ENCODE peak calls at places on chromosomes 4 and X, in four cellular contexts. One of them, this sample, is unnamed.

GRCh38 chrX:34338046-34338445 is 205.9 kb upstream of the FAM47A start:
- DNase-seq in EH: no peak
- DNase-seq in CD4-positive, alpha-beta memory T cell: no peak
- DNase-seq in stimulated activated CD4-positive, alpha-beta T cell treated with anti-CD3 and anti-CD28 coated beads, Interleukin-12 subunit alpha, Interleukin-12 subunit beta, amount 100 ng/mL, for 24 hours: no peak
- DNase-seq in this sample: no peak

GRCh38 chr4:139834210-139834609 is 168.6 kb downstream of the MGST2 start:
- DNase-seq in CD4-positive, alpha-beta memory T cell: no peak
- DNase-seq in stimulated activated CD4-positive, alpha-beta T cell treated with anti-CD3 and anti-CD28 coated beads, Interleukin-12 subunit alpha, Interleukin-12 subunit beta, amount 100 ng/mL, for 24 hours: no peak
- DNase-seq in EH: no peak
- DNase-seq in this sample: no peak

GRCh38 chrX:140572724-140573123 is 67.9 kb upstream of the SOX3 start:
- DNase-seq in CD4-positive, alpha-beta memory T cell: no peak
- DNase-seq in EH: peak
- DNase-seq in stimulated activated CD4-positive, alpha-beta T cell treated with anti-CD3 and anti-CD28 coated beads, Interleukin-12 subunit alpha, Interleukin-12 subunit beta, amount 100 ng/mL, for 24 hours: no peak
- DNase-seq in this sample: peak

GRCh38 chr4:110550260-110550659 is 72.6 kb downstream of the PITX2 start:
- DNase-seq in stimulated activated CD4-positive, alpha-beta T cell treated with anti-CD3 and anti-CD28 coated beads, Interleukin-12 subunit alpha, Interleukin-12 subunit beta, amount 100 ng/mL, for 24 hours: no peak
- DNase-seq in EH: peak
- DNase-seq in CD4-positive, alpha-beta memory T cell: no peak
- DNase-seq in this sample: no peak

GRCh38 chr4:123600921-123601904 is 204.6 kb downstream of the SPRY1 start:
- DNase-seq in stimulated activated CD4-positive, alpha-beta T cell treated with anti-CD3 and anti-CD28 coated beads, Interleukin-12 subunit alpha, Interleukin-12 subunit beta, amount 100 ng/mL, for 24 hours: no peak
- DNase-seq in CD4-positive, alpha-beta memory T cell: no peak
- DNase-seq in EH: no peak
- DNase-seq in this sample: no peak

GRCh38 chrX:107579956-107580355 is 48.4 kb upstream of the PRPS1 start:
- DNase-seq in stimulated activated CD4-positive, alpha-beta T cell treated with anti-CD3 and anti-CD28 coated beads, Interleukin-12 subunit alpha, Interleukin-12 subunit beta, amount 100 ng/mL, for 24 hours: no peak
- DNase-seq in CD4-positive, alpha-beta memory T cell: no peak
- DNase-seq in EH: peak
- DNase-seq in this sample: no peak

GRCh38 chrX:43446752-43447151 is 209.3 kb upstream of the MAOA start:
- DNase-seq in CD4-positive, alpha-beta memory T cell: no peak
- DNase-seq in EH: no peak
- DNase-seq in stimulated activated CD4-positive, alpha-beta T cell treated with anti-CD3 and anti-CD28 coated beads, Interleukin-12 subunit alpha, Interleukin-12 subunit beta, amount 100 ng/mL, for 24 hours: no peak
- DNase-seq in this sample: no peak

GRCh38 chr4:108048997-108049396 is 59.3 kb downstream of the HADH start:
- DNase-seq in EH: no peak
- DNase-seq in CD4-positive, alpha-beta memory T cell: no peak
- DNase-seq in stimulated activated CD4-positive, alpha-beta T cell treated with anti-CD3 and anti-CD28 coated beads, Interleukin-12 subunit alpha, Interleukin-12 subunit beta, amount 100 ng/mL, for 24 hours: no peak
- DNase-seq in this sample: no peak

GRCh38 chr4:161522031-161522430 is 641.8 kb downstream of the FSTL5 start:
- DNase-seq in stimulated activated CD4-positive, alpha-beta T cell treated with anti-CD3 and anti-CD28 coated beads, Interleukin-12 subunit alpha, Interleukin-12 subunit beta, amount 100 ng/mL, for 24 hours: no peak
- DNase-seq in CD4-positive, alpha-beta memory T cell: no peak
- DNase-seq in EH: no peak
- DNase-seq in this sample: no peak

GRCh38 chrX:112819013-112819635 is 21.5 kb downstream of the AMOT start:
- DNase-seq in EH: peak
- DNase-seq in stimulated activated CD4-positive, alpha-beta T cell treated with anti-CD3 and anti-CD28 coated beads, Interleukin-12 subunit alpha, Interleukin-12 subunit beta, amount 100 ng/mL, for 24 hours: no peak
- DNase-seq in CD4-positive, alpha-beta memory T cell: no peak
- DNase-seq in this sample: no peak

GRCh38 chr4:73912191-73912590 is 43.0 kb downstream of the CXCL1 start:
- DNase-seq in CD4-positive, alpha-beta memory T cell: no peak
- DNase-seq in stimulated activated CD4-positive, alpha-beta T cell treated with anti-CD3 and anti-CD28 coated beads, Interleukin-12 subunit alpha, Interleukin-12 subunit beta, amount 100 ng/mL, for 24 hours: no peak
- DNase-seq in EH: peak
- DNase-seq in this sample: no peak

GRCh38 chrX:136055651-136056221 is 70.5 kb downstream of the SLC9A6 start:
- DNase-seq in EH: peak
- DNase-seq in stimulated activated CD4-positive, alpha-beta T cell treated with anti-CD3 and anti-CD28 coated beads, Interleukin-12 subunit alpha, Interleukin-12 subunit beta, amount 100 ng/mL, for 24 hours: no peak
- DNase-seq in CD4-positive, alpha-beta memory T cell: no peak
- DNase-seq in this sample: no peak

GRCh38 chrX:19682712-19683331 is 167.5 kb upstream of the MAP3K15 start:
- DNase-seq in CD4-positive, alpha-beta memory T cell: peak
- DNase-seq in EH: peak
- DNase-seq in stimulated activated CD4-positive, alpha-beta T cell treated with anti-CD3 and anti-CD28 coated beads, Interleukin-12 subunit alpha, Interleukin-12 subunit beta, amount 100 ng/mL, for 24 hours: peak
- DNase-seq in this sample: peak

GRCh38 chrX:37825225-37825842 is 22.0 kb downstream of the DYNLT3 start:
- DNase-seq in CD4-positive, alpha-beta memory T cell: peak
- DNase-seq in stimulated activated CD4-positive, alpha-beta T cell treated with anti-CD3 and anti-CD28 coated beads, Interleukin-12 subunit alpha, Interleukin-12 subunit beta, amount 100 ng/mL, for 24 hours: peak
- DNase-seq in EH: peak
- DNase-seq in this sample: peak

GRCh38 chrX:34132028-34132427 is at the start of gene FAM47A:
- DNase-seq in EH: no peak
- DNase-seq in stimulated activated CD4-positive, alpha-beta T cell treated with anti-CD3 and anti-CD28 coated beads, Interleukin-12 subunit alpha, Interleukin-12 subunit beta, amount 100 ng/mL, for 24 hours: no peak
- DNase-seq in CD4-positive, alpha-beta memory T cell: no peak
- DNase-seq in this sample: no peak

GRCh38 chr4:57068237-57068981 is 41.8 kb downstream of the IGFBP7 start:
- DNase-seq in stimulated activated CD4-positive, alpha-beta T cell treated with anti-CD3 and anti-CD28 coated beads, Interleukin-12 subunit alpha, Interleukin-12 subunit beta, amount 100 ng/mL, for 24 hours: no peak
- DNase-seq in CD4-positive, alpha-beta memory T cell: no peak
- DNase-seq in EH: no peak
- DNase-seq in this sample: no peak

GRCh38 chr4:109703664-109704351 is 563 bp upstream of the CASP6 start:
- DNase-seq in EH: peak
- DNase-seq in stimulated activated CD4-positive, alpha-beta T cell treated with anti-CD3 and anti-CD28 coated beads, Interleukin-12 subunit alpha, Interleukin-12 subunit beta, amount 100 ng/mL, for 24 hours: no peak
- DNase-seq in CD4-positive, alpha-beta memory T cell: no peak
- DNase-seq in this sample: no peak

GRCh38 chrX:133650262-133650661 is 235.0 kb upstream of the GPC4 start:
- DNase-seq in stimulated activated CD4-positive, alpha-beta T cell treated with anti-CD3 and anti-CD28 coated beads, Interleukin-12 subunit alpha, Interleukin-12 subunit beta, amount 100 ng/mL, for 24 hours: no peak
- DNase-seq in EH: no peak
- DNase-seq in CD4-positive, alpha-beta memory T cell: no peak
- DNase-seq in this sample: no peak

GRCh38 chr4:26021417-26022345 is 107.7 kb downstream of the SMIM20 start:
- DNase-seq in CD4-positive, alpha-beta memory T cell: no peak
- DNase-seq in EH: peak
- DNase-seq in stimulated activated CD4-positive, alpha-beta T cell treated with anti-CD3 and anti-CD28 coated beads, Interleukin-12 subunit alpha, Interleukin-12 subunit beta, amount 100 ng/mL, for 24 hours: no peak
- DNase-seq in this sample: no peak

GRCh38 chrX:72117636-72118215 is 14.0 kb downstream of the RTL5 start:
- DNase-seq in CD4-positive, alpha-beta memory T cell: no peak
- DNase-seq in EH: no peak
- DNase-seq in stimulated activated CD4-positive, alpha-beta T cell treated with anti-CD3 and anti-CD28 coated beads, Interleukin-12 subunit alpha, Interleukin-12 subunit beta, amount 100 ng/mL, for 24 hours: no peak
- DNase-seq in this sample: no peak

This sample was measured in DND-41.